ENCODE peak calls at places on chromosome 17, in eight cellular contexts. N is prostate gland, F is transverse colon, Y is stomach, W is GM23338, J is SK-N-SH, H is breast epithelium, M is GM12892. V is an unnamed sample.

GRCh38 chr17:11986939-11987329 is 10.3 kb downstream of the ZNF18 start:
- DNase-seq in N (no peak), F (no peak), Y (no peak), W (peak; percentile 70), J (peak; percentile 41), H (no peak), M (no peak), V (no peak)

GRCh38 chr17:54754560-54754959 is 146.1 kb upstream of the TOM1L1 start:
- DNase-seq in N (no peak), F (no peak), Y (no peak), W (peak; percentile 55), J (peak; percentile 34), H (no peak), M (peak; percentile 3), V (no peak)

GRCh38 chr17:27457731-27458523 is 1.7 kb downstream of the KSR1 start:
- DNase-seq in N (no peak), F (no peak), Y (no peak), W (peak; percentile 45), J (peak; percentile 63), H (no peak), M (no peak), V (no peak)

GRCh38 chr17:44522883-44523671 is 19.9 kb upstream of the GPATCH8 start:
- DNase-seq in N (peak; percentile 30), F (peak; percentile 77), Y (peak; percentile 83), W (peak; percentile 94), J (peak; percentile 48), H (no peak), M (peak; percentile 63), V (no peak)

GRCh38 chr17:57593739-57594462 is 151.2 kb downstream of the CCDC182 start:
- DNase-seq in N (no peak), F (no peak), Y (no peak), W (no peak), J (no peak), H (no peak), M (no peak), V (no peak)

GRCh38 chr17:2064980-2065785 is 10.3 kb downstream of the HIC1 start:
- DNase-seq in N (no peak), F (peak; percentile 46), Y (no peak), W (peak; percentile 89), J (peak; percentile 66), H (no peak), M (no peak), V (no peak)

GRCh38 chr17:80191720-80192265 is 22.0 kb downstream of the CARD14 start:
- DNase-seq in N (peak; percentile 58), F (no peak), Y (no peak), W (no peak), J (no peak), H (no peak), M (no peak), V (no peak)

GRCh38 chr17:27462714-27463113 is 6.5 kb downstream of the KSR1 start:
- DNase-seq in N (no peak), F (no peak), Y (no peak), W (no peak), J (no peak), H (no peak), M (no peak), V (no peak)

GRCh38 chr17:37088459-37088858 is 139.7 kb downstream of the AATF start:
- DNase-seq in N (peak; percentile 10), F (no peak), Y (peak; percentile 40), W (no peak), J (no peak), H (no peak), M (no peak), V (no peak)

GRCh38 chr17:47850373-47850691 is 631 bp downstream of the SP6 start:
- DNase-seq in N (no peak), F (no peak), Y (no peak), W (no peak), J (no peak), H (no peak), M (no peak), V (no peak)

GRCh38 chr17:77836557-77837041 is 121.9 kb upstream of the TNRC6C start:
- DNase-seq in N (peak; percentile 75), F (no peak), Y (no peak), W (no peak), J (no peak), H (peak; percentile 68), M (no peak), V (no peak)

GRCh38 chr17:75637143-75637538 is 3.9 kb downstream of the SMIM5 start:
- DNase-seq in N (no peak), F (peak; percentile 68), Y (peak; percentile 86), W (no peak), J (no peak), H (no peak), M (no peak), V (no peak)

GRCh38 chr17:61568219-61569072 is 22.6 kb downstream of the NACA2 start:
- DNase-seq in N (no peak), F (no peak), Y (no peak), W (no peak), J (no peak), H (no peak), M (no peak), V (no peak)

GRCh38 chr17:76697702-76698465 is 12.9 kb downstream of the MXRA7 start:
- DNase-seq in N (no peak), F (no peak), Y (no peak), W (peak; percentile 70), J (peak; percentile 86), H (no peak), M (no peak), V (no peak)

GRCh38 chr17:34517406-34517805 is 62.0 kb upstream of the TMEM132E start:
- DNase-seq in N (no peak), F (no peak), Y (no peak), W (no peak), J (no peak), H (no peak), M (no peak), V (no peak)

GRCh38 chr17:16314189-16314588 is 39.1 kb downstream of the CENPV start:
- DNase-seq in N (no peak), F (no peak), Y (no peak), W (no peak), J (no peak), H (no peak), M (no peak), V (no peak)

GRCh38 chr17:7166873-7167272 is 12.3 kb downstream of the ASGR1 start:
- DNase-seq in N (no peak), F (no peak), Y (no peak), W (no peak), J (no peak), H (no peak), M (no peak), V (no peak)

GRCh38 chr17:41308918-41309359 is at the start of gene KRTAP16-1:
- DNase-seq in N (no peak), F (no peak), Y (no peak), W (no peak), J (no peak), H (no peak), M (no peak), V (no peak)

GRCh38 chr17:41307647-41308046 is 1.5 kb downstream of the KRTAP16-1 start:
- DNase-seq in N (no peak), F (no peak), Y (no peak), W (no peak), J (no peak), H (no peak), M (no peak), V (no peak)

GRCh38 chr17:41311111-41311510 is 2.0 kb upstream of the KRTAP16-1 start:
- DNase-seq in N (no peak), F (no peak), Y (no peak), W (no peak), J (no peak), H (no peak), M (no peak), V (no peak)

GRCh38 chr17:41304091-41304490 is 1.4 kb upstream of the KRTAP29-1 start:
- DNase-seq in N (no peak), F (no peak), Y (no peak), W (no peak), J (no peak), H (no peak), M (no peak), V (no peak)

GRCh38 chr17:41308251-41308917 is 725 bp downstream of the KRTAP16-1 start:
- DNase-seq in N (peak; percentile 44), F (peak; percentile 63), Y (no peak), W (no peak), J (no peak), H (peak; percentile 80), M (no peak), V (no peak)
- TF ChIP-seq POLR2AphosphoS5 in N (peak; percentile 31), F (no peak), Y (no peak), W (no peak), J (no peak), H (no peak), M (no peak), V (no peak)

GRCh38 chr17:64540118-64540776 is 33.5 kb downstream of the CEP95 start:
- DNase-seq in N (no peak), F (no peak), Y (no peak), W (no peak), J (no peak), H (no peak), M (no peak), V (no peak)
- TF ChIP-seq POLR2AphosphoS5 in N (peak; percentile 61), F (no peak), Y (no peak), W (no peak), J (no peak), H (no peak), M (no peak), V (no peak)

GRCh38 chr17:82101767-82102679 is 4.0 kb upstream of the FASN start:
- DNase-seq in N (no peak), F (no peak), Y (peak; percentile 73), W (no peak), J (no peak), H (no peak), M (no peak), V (no peak)

GRCh38 chr17:82098939-82099765 is 1.1 kb upstream of the FASN start:
- DNase-seq in N (no peak), F (peak; percentile 44), Y (no peak), W (peak; percentile 48), J (no peak), H (no peak), M (no peak), V (no peak)

GRCh38 chr17:82098169-82098938 is at the start of gene FASN:
- DNase-seq in N (peak; percentile 94), F (peak; percentile 97), Y (peak; percentile 97), W (peak; percentile 97), J (peak; percentile 100), H (peak; percentile 94), M (peak; percentile 100), V (peak; percentile 98)

GRCh38 chr17:82101301-82101715 is 3.3 kb upstream of the FASN start:
- DNase-seq in N (peak; percentile 80), F (no peak), Y (no peak), W (no peak), J (peak; percentile 82), H (no peak), M (no peak), V (no peak)

GRCh38 chr17:82100502-82101298 is 2.7 kb upstream of the FASN start:
- DNase-seq in N (no peak), F (no peak), Y (no peak), W (no peak), J (no peak), H (peak; percentile 74), M (no peak), V (no peak)
- TF ChIP-seq POLR2AphosphoS5 in N (no peak), F (no peak), Y (no peak), W (no peak), J (no peak), H (peak; percentile 20), M (no peak), V (no peak)

DNA sequence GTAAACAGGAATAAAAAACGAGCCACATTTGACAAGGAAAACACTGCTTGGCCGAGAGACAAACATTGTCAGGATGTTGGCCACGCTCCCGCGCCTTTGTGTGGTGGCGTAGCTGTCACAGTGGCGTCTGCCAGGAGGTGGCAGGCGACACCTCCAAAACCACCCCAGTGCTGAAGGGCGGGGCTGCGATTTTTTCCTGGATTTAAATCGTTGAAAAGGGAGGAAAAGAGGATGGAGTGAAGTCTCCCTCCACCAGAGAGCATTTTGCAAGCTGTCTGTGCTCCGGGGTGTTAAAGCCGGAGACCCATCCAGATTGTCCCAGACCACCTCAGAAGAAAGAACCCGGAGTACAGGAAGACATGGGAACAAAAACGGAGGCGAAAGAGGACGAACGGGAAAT is 12.7 kb downstream of the MRM3 start:
- DNase-seq in N (peak; percentile 89), F (peak; percentile 80), Y (peak; percentile 92), W (peak; percentile 93), J (peak; percentile 90), H (peak; percentile 85), M (no peak), V (peak; percentile 94)
- TF ChIP-seq POLR2AphosphoS5 in N (peak; percentile 86), F (no peak), Y (peak; percentile 22), W (peak; percentile 38), J (no peak), H (peak; percentile 68), M (no peak), V (peak; percentile 67)

V was measured in esophagus muscularis mucosa.